ENCODE peak calls at places on chromosome 13, in seven cellular contexts. D is GM12892, E is HepG2, B is SK-N-SH, A is GM12878, R is K562, L is GM12891. Z is an unnamed sample.

GRCh38 chr13:77375554-77375953 is 48.7 kb upstream of the MYCBP2 start:
- DNase-seq in R (no peak), E (no peak), D (no peak), A (no peak), B (no peak), L (no peak), Z (no peak)

GRCh38 chr13:73231456-73231855 is 172.7 kb downstream of the KLF5 start:
- DNase-seq in E (no peak), B (no peak), L (no peak), R (no peak), A (no peak), D (no peak), Z (no peak)

GRCh38 chr13:32390048-32390447 is 37.9 kb downstream of the N4BP2L1 start:
- DNase-seq in B (no peak), D (no peak), L (no peak), A (no peak), R (no peak), E (no peak), Z (no peak)

GRCh38 chr13:70098669-70099068 is 9.0 kb upstream of the ATXN8OS start:
- DNase-seq in B (peak), D (no peak), R (no peak), A (no peak), E (no peak), L (no peak), Z (no peak)

GRCh38 chr13:87087741-87088140 is 583.4 kb upstream of the SLITRK5 start:
- DNase-seq in L (no peak), E (no peak), B (no peak), R (no peak), A (no peak), D (no peak), Z (no peak)

GRCh38 chr13:104592127-104592526 is 1525.9 kb upstream of the SLC10A2 start:
- DNase-seq in E (no peak), L (no peak), D (no peak), B (no peak), A (no peak), R (no peak), Z (no peak)

GRCh38 chr13:58950911-58951310 is 1212.8 kb downstream of the DIAPH3 start:
- DNase-seq in D (no peak), B (no peak), R (no peak), E (no peak), A (no peak), L (no peak), Z (no peak)

GRCh38 chr13:110312669-110313031 is 5.6 kb downstream of the COL4A2 start:
- DNase-seq in D (no peak), E (no peak), B (no peak), R (no peak), A (no peak), L (no peak), Z (no peak)

GRCh38 chr13:102580552-102581169 is 16.1 kb upstream of the TPP2 start:
- DNase-seq in L (no peak), E (peak), B (peak), A (no peak), D (no peak), R (peak), Z (no peak)

GRCh38 chr13:48412881-48413351 is at the start of gene LPAR6:
- DNase-seq in A (no peak), R (no peak), B (no peak), E (peak), L (no peak), D (no peak), Z (no peak)

DNA sequence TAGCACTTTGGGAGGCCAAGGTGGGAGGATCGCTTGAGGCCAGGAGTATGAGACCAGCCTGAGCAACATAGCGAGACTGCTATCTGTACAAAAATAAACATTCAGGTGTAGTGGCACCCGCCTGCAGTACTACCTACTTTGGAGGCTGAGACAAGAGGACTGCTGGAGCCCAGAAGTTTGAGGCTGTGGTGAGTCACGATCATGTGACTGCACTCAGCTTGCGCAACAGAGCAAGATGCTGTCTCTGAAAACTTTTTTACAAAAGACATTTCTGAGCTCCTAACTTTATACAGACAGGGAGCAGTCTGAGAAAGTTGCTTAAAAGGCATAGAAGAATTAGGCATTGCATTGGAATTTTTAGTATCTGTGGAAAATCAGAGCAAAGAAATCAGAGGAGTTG is 10.4 kb upstream of the TBC1D4 start:
- DNase-seq in B (no peak), L (no peak), D (no peak), E (no peak), R (no peak), A (no peak), Z (no peak)
- TF ChIP-seq TAF1 in B (no peak), L (no peak), D (no peak), E (no peak), R (no peak), A (no peak), Z (no peak)

GRCh38 chr13:107907065-107907464 is 308.3 kb downstream of the LIG4 start:
- DNase-seq in E (no peak), B (no peak), A (no peak), D (no peak), L (no peak), R (no peak), Z (no peak)
- TF ChIP-seq TAF1 in E (no peak), B (no peak), A (no peak), D (no peak), L (no peak), R (no peak), Z (no peak)

GRCh38 chr13:30331331-30331771 is 24.0 kb upstream of the KATNAL1 start:
- DNase-seq in E (no peak), B (no peak), A (no peak), L (no peak), D (no peak), R (no peak), Z (no peak)
- TF ChIP-seq TAF1 in E (no peak), B (no peak), A (no peak), L (no peak), D (no peak), R (no peak), Z (no peak)

GRCh38 chr13:100674363-100674847 is at the start of gene TMTC4:
- DNase-seq in L (peak), B (peak), R (no peak), A (no peak), D (peak), E (peak), Z (no peak)

GRCh38 chr13:100674848-100675659 is 459 bp upstream of the TMTC4 start:
- DNase-seq in A (peak), B (peak), E (peak), R (peak), L (peak), D (peak), Z (peak)

GRCh38 chr13:100673376-100673830 is 1.2 kb downstream of the TMTC4 start:
- DNase-seq in E (no peak), A (no peak), R (peak), L (no peak), B (peak), D (no peak), Z (no peak)

GRCh38 chr13:100675660-100676129 is 1.1 kb upstream of the TMTC4 start:
- DNase-seq in B (no peak), D (no peak), E (no peak), L (no peak), R (no peak), A (no peak), Z (no peak)

DNA sequence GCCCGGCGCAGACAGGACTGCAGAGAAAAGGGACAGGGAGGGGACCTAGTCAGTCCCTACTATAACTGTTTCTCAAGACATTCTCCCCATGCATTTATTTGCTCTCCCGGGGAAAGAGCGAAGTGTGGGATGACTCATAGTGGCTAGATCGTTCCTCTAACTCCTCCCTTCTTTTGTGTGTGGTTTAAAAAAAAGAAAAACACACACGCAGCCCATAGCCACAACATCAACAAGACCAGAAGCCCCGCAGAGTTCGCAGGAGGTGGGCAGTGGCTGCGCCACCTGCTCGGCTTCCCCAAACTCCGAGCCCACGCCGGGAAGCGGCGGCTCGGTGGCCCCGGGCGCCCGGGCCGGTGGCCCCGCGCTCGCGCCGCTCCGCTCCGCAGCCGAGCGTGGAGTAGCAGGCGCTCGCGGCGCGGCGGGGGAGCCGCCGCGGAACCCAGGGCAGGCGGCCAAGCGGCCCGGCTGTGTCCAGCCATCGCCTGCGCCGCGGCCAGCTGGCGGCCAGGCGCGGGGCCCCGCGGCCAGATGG is 698 bp downstream of the TMTC4 start:
- DNase-seq in E (peak), A (no peak), D (peak), L (peak), B (no peak), R (peak), Z (no peak)
- TF ChIP-seq TAF1 in E (no peak), A (peak), D (no peak), L (no peak), B (no peak), R (no peak), Z (no peak)

DNA sequence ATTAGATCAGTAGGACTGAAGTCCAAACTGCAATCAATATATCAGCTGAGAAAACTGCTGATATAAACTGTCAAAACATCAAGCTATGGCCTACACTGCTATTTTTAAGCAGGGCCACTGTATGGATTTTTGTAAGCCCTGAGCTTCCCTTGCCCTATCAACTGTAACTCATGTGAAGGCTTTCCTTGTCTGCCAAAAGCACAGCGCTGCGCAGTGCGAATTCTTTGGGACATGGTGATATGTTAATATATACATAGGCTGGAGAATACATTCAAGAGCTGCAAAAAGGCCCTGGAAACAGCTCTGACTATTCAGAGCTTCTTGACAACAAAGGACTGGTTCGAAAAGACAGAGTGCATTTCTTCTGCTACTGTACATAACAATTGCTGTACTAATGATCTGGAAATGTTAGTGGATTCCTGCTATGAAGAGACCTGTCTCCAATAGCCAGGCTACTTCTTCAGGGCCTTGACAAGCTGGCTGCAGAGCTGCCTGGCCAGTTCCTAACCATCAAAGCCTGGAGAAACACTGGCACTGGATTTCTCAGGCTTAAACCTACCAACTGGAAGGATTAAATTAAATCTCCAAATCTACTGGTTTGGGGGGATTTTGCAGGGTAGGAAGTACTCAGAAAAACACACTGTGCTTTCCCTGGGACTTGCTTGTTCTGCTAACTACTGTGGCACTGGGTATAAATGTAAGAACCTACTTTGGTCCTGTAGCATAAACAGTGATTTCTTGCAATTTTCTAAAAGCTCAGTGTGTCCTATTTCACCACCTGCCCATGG is 246.9 kb downstream of the DNAJC15 start:
- DNase-seq in L (no peak), A (no peak), E (no peak), R (no peak), B (no peak), D (no peak), Z (no peak)
- TF ChIP-seq TAF1 in L (no peak), A (no peak), E (no peak), R (no peak), B (no peak), D (no peak), Z (no peak)

GRCh38 chr13:113959198-113959597 is 14.7 kb downstream of the C13orf46 start:
- DNase-seq in A (no peak), D (no peak), B (no peak), R (peak), E (no peak), L (no peak), Z (no peak)
- TF ChIP-seq TAF1 in A (no peak), D (no peak), B (no peak), R (no peak), E (no peak), L (no peak), Z (no peak)

DNA sequence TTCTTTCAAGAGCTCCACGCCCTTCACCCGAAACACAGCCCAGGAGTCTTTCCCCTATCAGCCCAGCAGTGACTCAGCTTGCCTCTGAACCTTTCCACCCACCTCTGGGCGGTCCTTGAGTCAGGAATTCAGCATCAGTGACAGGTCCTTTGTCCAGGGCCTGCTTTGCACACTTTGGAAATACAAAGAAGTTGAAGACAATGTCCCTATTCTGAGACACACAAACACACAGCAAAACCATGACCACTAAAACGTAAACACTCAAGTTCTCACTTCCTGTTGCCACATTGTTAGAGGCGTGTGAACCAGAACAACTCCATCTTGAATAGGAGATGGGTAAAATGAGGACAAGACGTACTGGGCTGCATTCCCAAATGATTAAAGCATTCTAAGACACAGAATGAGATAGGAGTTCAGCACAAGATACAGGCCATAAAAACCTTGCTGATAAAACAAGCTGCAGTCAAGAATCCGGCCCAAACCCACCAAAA is 49.3 kb upstream of the ATP12A start:
- DNase-seq in L (no peak), B (no peak), R (peak), A (no peak), E (no peak), D (no peak), Z (no peak)
- TF ChIP-seq TAF1 in L (no peak), B (no peak), R (no peak), A (no peak), E (no peak), D (no peak), Z (no peak)

DNA sequence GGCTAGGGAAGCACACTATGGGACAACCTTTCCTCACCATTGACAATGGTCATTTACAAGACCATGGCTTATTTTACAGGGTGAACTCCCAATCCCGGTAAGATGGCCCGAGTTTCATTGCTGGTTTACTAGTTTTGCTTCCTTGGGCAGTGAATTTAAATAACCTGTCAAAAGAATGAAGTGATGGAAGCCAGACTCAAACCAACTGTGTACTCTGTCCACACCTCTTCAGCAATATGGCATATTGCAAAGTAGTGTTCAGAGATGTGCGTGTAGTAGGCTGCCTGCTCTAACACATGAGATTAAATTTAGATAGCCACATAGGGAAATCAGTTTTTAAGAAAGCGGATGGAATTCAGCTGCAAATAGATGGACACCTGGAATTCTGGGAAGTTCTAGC is 58.4 kb upstream of the USPL1 start:
- DNase-seq in B (no peak), L (no peak), R (no peak), D (no peak), A (no peak), E (no peak), Z (no peak)
- TF ChIP-seq TAF1 in B (no peak), L (no peak), R (no peak), D (no peak), A (no peak), E (no peak), Z (no peak)